ENCODE peak calls at places on chromosomes 2 and 18, in eight cellular contexts. R is lung, K is adrenal gland, Q is adipocyte, L is sigmoid colon, Z is Peyer's patch, C is GM23338, M is fibroblast of lung. I is an unnamed sample.

GRCh38 chr2:10079192-10079930 is 850 bp downstream of the CYS1 start:
- DNase-seq in R (no peak), K (peak; percentile 40), Q (peak; percentile 80), L (peak; percentile 87), Z (no peak), C (peak; percentile 67), M (peak; percentile 65), I (no peak)

GRCh38 chr18:11866764-11867163 is 15.6 kb downstream of the CHMP1B start:
- DNase-seq in R (no peak), K (no peak), Q (no peak), L (no peak), Z (no peak), C (no peak), M (no peak), I (no peak)

GRCh38 chr2:149994057-149994728 is 406.6 kb upstream of the MMADHC start:
- DNase-seq in R (peak; percentile 40), K (no peak), Q (peak; percentile 54), L (no peak), Z (no peak), C (no peak), M (peak; percentile 61), I (no peak)

GRCh38 chr2:127662937-127663565 is 12.3 kb downstream of the LIMS2 start:
- DNase-seq in R (no peak), K (no peak), Q (no peak), L (peak; percentile 74), Z (no peak), C (no peak), M (no peak), I (peak; percentile 29)

GRCh38 chr2:85133751-85134254 is 611 bp downstream of the TCF7L1 start:
- DNase-seq in R (peak; percentile 50), K (peak; percentile 28), Q (peak; percentile 67), L (peak; percentile 75), Z (no peak), C (peak; percentile 39), M (peak; percentile 40), I (peak; percentile 48)

GRCh38 chr2:220684099-220684498 is 888.0 kb downstream of the EPHA4 start:
- DNase-seq in R (no peak), K (no peak), Q (no peak), L (no peak), Z (no peak), C (no peak), M (no peak), I (no peak)

GRCh38 chr18:77098033-77098432 is 34.5 kb downstream of the MBP start:
- DNase-seq in R (no peak), K (no peak), Q (no peak), L (no peak), Z (no peak), C (no peak), M (peak; percentile 87), I (no peak)

GRCh38 chr2:6824962-6825361 is 40.7 kb downstream of the CMPK2 start:
- DNase-seq in R (no peak), K (no peak), Q (peak; percentile 83), L (peak; percentile 72), Z (no peak), C (no peak), M (peak; percentile 38), I (no peak)

GRCh38 chr2:203809991-203810510 is 57.5 kb upstream of the CTLA4 start:
- DNase-seq in R (no peak), K (no peak), Q (no peak), L (no peak), Z (no peak), C (no peak), M (no peak), I (no peak)

GRCh38 chr2:39870871-39871270 is 91.8 kb upstream of the THUMPD2 start:
- DNase-seq in R (no peak), K (no peak), Q (no peak), L (no peak), Z (no peak), C (no peak), M (no peak), I (no peak)

GRCh38 chr2:197248623-197249022 is 62.0 kb downstream of the ANKRD44 start:
- DNase-seq in R (no peak), K (peak; percentile 29), Q (no peak), L (no peak), Z (peak; percentile 53), C (no peak), M (no peak), I (no peak)

GRCh38 chr2:123453046-123453445 is 572.0 kb upstream of the CNTNAP5 start:
- DNase-seq in R (no peak), K (no peak), Q (no peak), L (no peak), Z (no peak), C (no peak), M (no peak), I (no peak)

GRCh38 chr18:65725421-65726050 is 25.3 kb upstream of the CDH7 start:
- DNase-seq in R (no peak), K (peak; percentile 42), Q (no peak), L (no peak), Z (no peak), C (peak; percentile 84), M (no peak), I (no peak)

GRCh38 chr2:10048501-10049171 is 5.3 kb downstream of the KLF11 start:
- DNase-seq in R (no peak), K (peak; percentile 43), Q (peak; percentile 79), L (no peak), Z (no peak), C (peak; percentile 65), M (peak; percentile 79), I (no peak)

GRCh38 chr2:19733951-19734425 is 167.8 kb downstream of the TTC32 start:
- DNase-seq in R (no peak), K (peak; percentile 9), Q (peak; percentile 59), L (no peak), Z (no peak), C (no peak), M (peak; percentile 86), I (no peak)

GRCh38 chr2:137050949-137051348 is 285.6 kb downstream of the THSD7B start:
- DNase-seq in R (no peak), K (no peak), Q (no peak), L (no peak), Z (no peak), C (peak; percentile 47), M (no peak), I (no peak)

GRCh38 chr2:73081181-73081671 is 9.7 kb upstream of the SFXN5 start:
- DNase-seq in R (no peak), K (no peak), Q (no peak), L (no peak), Z (no peak), C (peak; percentile 44), M (no peak), I (no peak)

GRCh38 chr2:180761224-180761623 is 219.2 kb upstream of the UBE2E3 start:
- DNase-seq in R (no peak), K (peak; percentile 15), Q (peak; percentile 43), L (no peak), Z (no peak), C (peak; percentile 3), M (peak; percentile 84), I (no peak)

GRCh38 chr2:161905389-161906046 is 168.5 kb downstream of the DPP4 start:
- DNase-seq in R (no peak), K (no peak), Q (peak; percentile 1), L (no peak), Z (no peak), C (no peak), M (no peak), I (no peak)

GRCh38 chr2:232927041-232927792 is 57.2 kb downstream of the SNORC start:
- DNase-seq in R (no peak), K (peak; percentile 6), Q (peak; percentile 42), L (no peak), Z (no peak), C (peak; percentile 35), M (no peak), I (no peak)

GRCh38 chr18:6960656-6961055 is 156.9 kb downstream of the LAMA1 start:
- DNase-seq in R (no peak), K (no peak), Q (peak; percentile 51), L (no peak), Z (no peak), C (no peak), M (peak; percentile 17), I (no peak)

GRCh38 chr2:64876137-64876647 is 113.0 kb upstream of the SLC1A4 start:
- DNase-seq in R (no peak), K (peak; percentile 19), Q (peak; percentile 77), L (no peak), Z (no peak), C (peak; percentile 71), M (peak; percentile 73), I (peak; percentile 23)

GRCh38 chr2:64875368-64875767 is 113.8 kb upstream of the SLC1A4 start:
- DNase-seq in R (no peak), K (no peak), Q (no peak), L (no peak), Z (no peak), C (no peak), M (no peak), I (no peak)

GRCh38 chr2:64874593-64874992 is 114.6 kb upstream of the SLC1A4 start:
- DNase-seq in R (no peak), K (no peak), Q (no peak), L (no peak), Z (no peak), C (no peak), M (no peak), I (no peak)

GRCh38 chr2:64869126-64869525 is 120.1 kb upstream of the SLC1A4 start:
- DNase-seq in R (no peak), K (no peak), Q (no peak), L (no peak), Z (no peak), C (peak; percentile 27), M (no peak), I (no peak)

GRCh38 chr2:64873472-64873924 is 115.7 kb upstream of the SLC1A4 start:
- DNase-seq in R (peak; percentile 84), K (peak; percentile 79), Q (peak; percentile 83), L (peak; percentile 86), Z (peak; percentile 80), C (peak; percentile 85), M (no peak), I (peak; percentile 85)
- H3K4me3 ChIP-seq in R (no peak overlapping the region), K (peak overlapping the region; percentile 38), Q (peak overlapping the region; percentile 64), L (peak overlapping the region; percentile 34), Z (peak overlapping the region; percentile 4), C (no peak overlapping the region), M (no peak overlapping the region), I (no peak overlapping the region)

DNA sequence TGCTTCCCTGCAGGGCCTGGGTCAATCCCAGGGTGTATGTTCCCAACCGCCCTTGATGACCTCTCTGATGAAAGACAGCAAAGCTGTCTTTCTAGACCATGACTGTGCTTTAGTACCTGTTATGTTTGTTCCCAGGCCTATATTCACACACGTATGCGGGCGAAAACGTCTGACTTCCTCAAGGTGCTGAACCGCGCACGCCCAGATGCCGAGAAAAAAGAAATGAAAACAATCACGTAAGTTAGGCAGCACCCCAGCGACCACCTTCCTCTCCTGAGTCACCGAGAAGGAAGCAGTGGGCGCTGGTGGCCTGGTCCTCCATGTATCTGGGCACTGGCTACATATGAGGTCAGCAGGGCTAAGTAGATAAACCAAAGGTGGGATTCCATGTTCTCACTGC is 11.1 kb upstream of the GPBAR1 start:
- DNase-seq in R (no peak), K (no peak), Q (no peak), L (peak; percentile 50), Z (no peak), C (no peak), M (no peak), I (no peak)
- H3K36me3 ChIP-seq in R (peaks cover 72% of the 10 kb centered on the region), K (peaks cover 100% of the 10 kb centered on the region), Q (peaks cover 100% of the 10 kb centered on the region), L (peaks cover 100% of the 10 kb centered on the region), Z (peaks cover 4% of the 10 kb centered on the region), C (peaks cover 78% of the 10 kb centered on the region), M (peaks cover 32% of the 10 kb centered on the region), I (peaks cover 84% of the 10 kb centered on the region)

GRCh38 chr2:28768422-28768821 is 16.8 kb downstream of the PPP1CB start:
- DNase-seq in R (no peak), K (no peak), Q (no peak), L (no peak), Z (no peak), C (no peak), M (no peak), I (no peak)
- H3K4me1 ChIP-seq in R (no peaks in the 10 kb centered on the region), K (peaks cover 71% of the 10 kb centered on the region), Q (peaks cover 21% of the 10 kb centered on the region), L (peaks cover 86% of the 10 kb centered on the region), Z (peaks cover 54% of the 10 kb centered on the region), C (no peaks in the 10 kb centered on the region), M (no peaks in the 10 kb centered on the region), I (peaks cover 13% of the 10 kb centered on the region)

GRCh38 chr2:113602869-113603466 is 24.1 kb upstream of the RABL2A start:
- DNase-seq in R (no peak), K (no peak), Q (no peak), L (no peak), Z (no peak), C (no peak), M (no peak), I (no peak)
- H3K4me3 ChIP-seq in R (peak overlapping the region; percentile 61), K (peak overlapping the region; percentile 79), Q (peak overlapping the region; percentile 83), L (peak overlapping the region; percentile 51), Z (peak overlapping the region; percentile 58), C (peak overlapping the region; percentile 45), M (peak overlapping the region; percentile 63), I (peak overlapping the region; percentile 57)